ENCODE peak calls at places on chromosomes 1 and 21, in eight cellular contexts. D is NT2/D1; T is germinal center; O is DND-41; Y is progenitor cell of endocrine pancreas; H is CD4-positive, CD25-positive, alpha-beta regulatory T cell; A is cardiac fibroblast; U is fibroblast of lung. Q is an unnamed sample.
A peak's percentile ranks its signal among the peaks of the same experiment; 100 is the strongest.

GRCh38 chr1:212749924-212750535 is 41.5 kb downstream of the NSL1 start:
- DNase-seq in H (no peak), Y (no peak), O (no peak), U (peak; percentile 87), A (peak; percentile 86), D (peak; percentile 66), T (peak; percentile 34), Q (peak; percentile 81)

GRCh38 chr1:162944974-162945639 is 84.1 kb upstream of the CCDC190 start:
- DNase-seq in A (no peak), Y (no peak), U (no peak), T (no peak), H (no peak), O (no peak), D (no peak), Q (peak; percentile 13)

GRCh38 chr21:35311985-35312384 is 262.9 kb upstream of the RUNX1 start:
- DNase-seq in T (no peak), D (no peak), A (no peak), O (no peak), H (no peak), U (no peak), Y (no peak), Q (no peak)

GRCh38 chr1:24724345-24725208 is 20.7 kb upstream of the CLIC4 start:
- DNase-seq in H (no peak), T (no peak), O (no peak), D (no peak), U (peak; percentile 76), A (peak; percentile 82), Y (no peak), Q (peak; percentile 92)

GRCh38 chr1:81032374-81032773 is 768.4 kb upstream of the ADGRL2 start:
- DNase-seq in Y (no peak), H (no peak), A (no peak), D (no peak), U (no peak), O (no peak), T (no peak), Q (no peak)

GRCh38 chr1:44801491-44802305 is 1.5 kb downstream of the PLK3 start:
- DNase-seq in U (no peak), A (peak; percentile 50), D (no peak), H (peak; percentile 43), T (no peak), O (no peak), Y (no peak), Q (no peak)

GRCh38 chr1:40344597-40344996 is 27.5 kb upstream of the COL9A2 start:
- DNase-seq in T (peak; percentile 46), O (no peak), Y (no peak), H (peak; percentile 32), D (no peak), A (peak; percentile 72), U (peak; percentile 53), Q (peak; percentile 47)

GRCh38 chr1:198520524-198521254 is 19.8 kb downstream of the ATP6V1G3 start:
- DNase-seq in H (peak; percentile 40), U (no peak), Y (no peak), T (peak; percentile 10), A (no peak), O (no peak), D (no peak), Q (no peak)

GRCh38 chr1:52558941-52559340 is 6.0 kb upstream of the TUT4 start:
- DNase-seq in H (no peak), U (no peak), Y (no peak), D (no peak), A (no peak), T (no peak), O (no peak), Q (no peak)

GRCh38 chr1:149846042-149846441 is 53.3 kb upstream of the BOLA1 start:
- DNase-seq in H (no peak), D (no peak), O (no peak), U (peak; percentile 2), Y (no peak), A (no peak), T (no peak), Q (peak; percentile 0)

GRCh38 chr1:219279017-219279770 is 105.5 kb downstream of the LYPLAL1 start:
- DNase-seq in Y (no peak), A (peak; percentile 40), D (no peak), H (no peak), O (no peak), U (no peak), T (no peak), Q (no peak)

GRCh38 chr1:21909787-21910503 is 27.2 kb downstream of the HSPG2 start:
- DNase-seq in U (peak; percentile 65), A (peak; percentile 85), H (no peak), Y (no peak), D (peak; percentile 58), T (no peak), O (no peak), Q (peak; percentile 81)

GRCh38 chr21:9730866-9731265 is 790.5 kb upstream of the TPTE start:
- DNase-seq in T (no peak), H (no peak), Y (no peak), A (no peak), D (no peak), O (no peak), U (no peak), Q (no peak)

GRCh38 chr1:112337028-112337531 is 58.9 kb upstream of the CTTNBP2NL start:
- DNase-seq in U (peak; percentile 39), T (no peak), A (peak; percentile 72), Y (no peak), H (no peak), D (no peak), O (peak; percentile 13), Q (peak; percentile 55)

GRCh38 chr1:161182214-161182613 is 4.9 kb upstream of the B4GALT3 start:
- DNase-seq in T (no peak), A (no peak), D (no peak), Y (no peak), U (peak; percentile 62), H (peak; percentile 76), O (no peak), Q (peak; percentile 77)

GRCh38 chr21:37631319-37632117 is 264.9 kb downstream of the DYRK1A start:
- DNase-seq in A (no peak), Y (no peak), D (peak; percentile 67), O (no peak), U (no peak), T (no peak), H (no peak), Q (no peak)

GRCh38 chr1:161506336-161507223 is 1.3 kb downstream of the FCGR2A start:
- DNase-seq in T (no peak), O (no peak), Y (no peak), H (no peak), D (no peak), A (peak; percentile 35), U (no peak), Q (no peak)

Q was measured in LHCN-M2.